ENCODE peak calls at places on chromosomes 6 and 20, in six cellular contexts. Z is choroid plexus epithelial cell, T is astrocyte of the spinal cord, V is cardiac fibroblast, B is mucosa of descending colon, J is foreskin keratinocyte. K is an unnamed sample.

GRCh38 chr20:52226370-52226769 is 34.8 kb upstream of the ZFP64 start:
- DNase-seq in B (no peak), Z (no peak), T (no peak), V (no peak), J (no peak), K (no peak)

GRCh38 chr6:128919412-128919811 is 36.5 kb downstream of the LAMA2 start:
- DNase-seq in B (no peak), V (peak), J (no peak), T (peak), Z (no peak), K (no peak)

GRCh38 chr20:51712501-51713212 is 55.5 kb downstream of the ATP9A start:
- DNase-seq in T (peak), Z (peak), J (peak), B (no peak), V (peak), K (no peak)

GRCh38 chr20:50788868-50789125 is 6.1 kb upstream of the BCAS4 start:
- DNase-seq in V (no peak), Z (peak), J (no peak), B (no peak), T (no peak), K (no peak)

GRCh38 chr6:72720464-72720863 is 98.6 kb downstream of the KCNQ5 start:
- DNase-seq in B (no peak), J (no peak), V (peak), Z (peak), T (no peak), K (no peak)

GRCh38 chr6:6557504-6557839 is 31.0 kb upstream of the LY86 start:
- DNase-seq in V (no peak), B (no peak), J (no peak), Z (no peak), T (no peak), K (no peak)

GRCh38 chr6:139888691-139889122 is 514.3 kb upstream of the CITED2 start:
- DNase-seq in V (no peak), B (no peak), T (no peak), J (no peak), Z (peak), K (no peak)

GRCh38 chr20:8385247-8385646 is 253.2 kb downstream of the PLCB1 start:
- DNase-seq in J (no peak), V (peak), T (peak), Z (peak), B (peak), K (no peak)

GRCh38 chr6:17485181-17485580 is 91.8 kb downstream of the CAP2 start:
- DNase-seq in T (no peak), J (no peak), Z (no peak), V (no peak), B (no peak), K (no peak)

GRCh38 chr6:170128811-170129681 is 161.8 kb downstream of the DLL1 start:
- DNase-seq in V (no peak), T (no peak), J (no peak), B (no peak), Z (no peak), K (no peak)

GRCh38 chr6:31559958-31560696 is 12.0 kb upstream of the LTA start:
- DNase-seq in V (peak), T (peak), J (no peak), Z (peak), B (peak), K (peak)

GRCh38 chr6:97305676-97306075 is 22.7 kb upstream of the MMS22L start:
- DNase-seq in V (no peak), Z (no peak), T (no peak), B (no peak), J (no peak), K (no peak)

GRCh38 chr6:132715204-132715603 is 1.3 kb upstream of the VNN1 start:
- DNase-seq in B (peak), V (peak), Z (peak), J (peak), T (peak), K (no peak)

GRCh38 chr6:367891-368630 is 23.5 kb upstream of the IRF4 start:
- DNase-seq in V (no peak), Z (no peak), J (no peak), T (no peak), B (peak), K (no peak)

GRCh38 chr6:149332602-149333311 is 15.2 kb downstream of the TAB2 start:
- DNase-seq in V (peak), J (no peak), T (peak), Z (peak), B (no peak), K (no peak)

GRCh38 chr6:160767019-160767646 is 65.1 kb downstream of the PLG start:
- DNase-seq in B (peak), J (peak), V (peak), T (peak), Z (peak), K (peak)

GRCh38 chr6:43984442-43985321 is 142.6 kb downstream of the MRPL14 start:
- DNase-seq in J (no peak), B (no peak), Z (no peak), V (no peak), T (no peak), K (no peak)

GRCh38 chr6:1409774-1410465 is 20.5 kb downstream of the FOXF2 start:
- DNase-seq in J (no peak), Z (no peak), B (no peak), V (no peak), T (no peak), K (no peak)

DNA sequence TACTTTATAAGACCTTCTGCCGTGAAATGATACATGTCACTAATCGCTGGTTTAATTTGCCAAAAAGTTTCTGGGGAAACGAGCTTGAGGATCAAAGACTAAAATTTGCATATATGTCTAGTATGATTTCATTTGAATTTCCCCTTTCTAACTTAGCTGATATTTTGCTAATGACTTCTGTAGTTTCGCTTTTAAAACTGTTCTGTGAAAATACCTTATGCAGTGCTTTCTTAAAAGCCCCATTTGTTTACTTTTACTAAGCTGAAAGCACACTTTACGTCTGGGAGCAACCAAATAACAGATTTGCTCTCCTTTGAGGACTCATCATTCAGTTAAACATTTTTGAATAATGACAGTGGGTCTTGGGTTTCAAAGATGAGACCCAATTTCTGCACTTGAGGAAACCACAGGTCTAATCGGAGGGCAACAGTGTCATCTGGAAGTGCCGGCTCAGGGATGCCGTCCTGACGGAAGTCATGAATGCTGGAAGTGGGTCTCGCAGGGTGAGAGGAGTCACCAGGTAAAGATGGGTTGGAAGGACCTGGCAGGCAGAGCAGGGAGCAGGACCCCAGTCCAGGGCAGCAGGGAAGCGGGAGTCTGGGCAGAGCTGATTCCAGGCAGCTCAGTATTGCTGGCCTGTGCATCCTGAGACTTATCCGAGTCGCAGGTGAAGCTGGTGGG is 33.2 kb downstream of the PLEKHG1 start:
- DNase-seq in B (no peak), Z (no peak), T (no peak), J (no peak), V (no peak), K (peak)
- TF ChIP-seq CTCF in B (no peak), Z (no peak), T (no peak), J (no peak), V (no peak), K (no peak)

GRCh38 chr6:113010181-113010580 is 663.1 kb downstream of the RFPL4B start:
- DNase-seq in T (no peak), B (no peak), V (no peak), J (no peak), Z (no peak), K (no peak)

GRCh38 chr6:113009682-113010081 is 662.6 kb downstream of the RFPL4B start:
- DNase-seq in T (peak), Z (peak), B (no peak), J (no peak), V (peak), K (no peak)

GRCh38 chr6:113010590-113010989 is 663.5 kb downstream of the RFPL4B start:
- DNase-seq in T (no peak), B (no peak), J (no peak), V (no peak), Z (no peak), K (no peak)

GRCh38 chr6:113011803-113012202 is 664.7 kb downstream of the RFPL4B start:
- DNase-seq in V (peak), J (no peak), T (peak), Z (peak), B (no peak), K (no peak)

DNA sequence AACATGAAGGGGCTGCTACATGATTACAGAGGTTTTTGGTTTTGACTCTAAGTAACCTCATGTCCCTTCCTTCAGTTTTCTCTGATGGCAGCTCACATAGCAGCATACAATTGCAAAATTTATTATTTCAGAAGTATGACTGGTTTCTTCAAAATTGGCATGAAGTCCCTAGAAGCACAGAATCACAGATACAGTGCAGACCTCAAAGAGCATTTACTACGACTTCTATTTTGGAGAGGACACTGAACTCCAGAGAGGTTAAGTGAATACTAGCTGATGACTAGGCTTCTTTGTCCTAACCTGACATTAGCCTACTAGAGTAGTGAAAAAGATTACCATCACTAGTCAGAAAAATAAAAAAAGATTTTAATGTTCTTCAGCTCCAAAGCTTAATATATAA is 664.3 kb downstream of the RFPL4B start:
- DNase-seq in Z (peak), J (no peak), B (no peak), T (no peak), V (peak), K (no peak)
- TF ChIP-seq CTCF in Z (no peak), J (no peak), B (no peak), T (no peak), V (no peak), K (no peak)

DNA sequence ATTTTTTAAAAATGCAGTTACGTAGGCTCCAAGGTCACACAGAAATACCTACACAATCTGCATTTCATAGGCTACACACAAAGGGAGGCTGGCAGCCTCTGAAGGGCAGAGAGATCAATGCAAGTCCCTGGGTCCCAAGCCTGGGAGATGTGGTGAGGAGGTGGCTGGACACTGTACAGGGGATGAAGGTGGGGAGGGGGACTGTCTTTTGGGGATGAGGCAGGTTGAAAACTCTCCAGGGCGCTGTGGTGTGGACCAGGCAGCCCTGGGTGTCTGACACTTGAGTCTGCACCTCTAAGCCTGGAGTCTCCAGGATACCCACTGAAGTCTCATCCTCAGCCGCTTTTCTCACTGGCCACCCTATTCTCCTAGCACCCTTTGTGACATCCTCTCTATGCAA is 24.5 kb downstream of the TXNDC5 start:
- DNase-seq in J (no peak), B (no peak), V (no peak), T (no peak), Z (no peak), K (no peak)
- TF ChIP-seq CTCF in J (no peak), B (no peak), V (no peak), T (no peak), Z (no peak), K (no peak)

DNA sequence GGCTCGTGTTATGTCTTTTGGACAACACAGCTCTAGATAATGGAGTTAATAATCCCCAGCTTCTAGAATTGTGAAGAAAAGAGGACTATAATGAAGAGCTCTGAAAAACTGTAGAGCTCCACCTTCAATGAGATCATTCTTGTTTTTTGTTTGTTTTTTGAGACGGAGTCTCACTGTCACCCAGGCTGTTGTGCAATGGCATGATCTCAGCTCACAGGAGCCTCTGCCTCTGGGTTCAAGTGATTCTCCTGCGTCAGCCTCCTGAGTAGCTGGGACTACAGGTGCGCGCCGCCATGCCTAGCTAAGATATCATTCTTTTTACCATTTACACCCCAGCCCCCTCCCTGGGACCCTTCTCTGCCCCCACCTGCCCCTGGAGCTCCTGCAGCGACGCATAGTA is 36.6 kb downstream of the ERGIC3 start:
- DNase-seq in B (peak), T (no peak), Z (no peak), V (peak), J (no peak), K (no peak)
- TF ChIP-seq CTCF in B (no peak), T (no peak), Z (no peak), V (no peak), J (no peak), K (no peak)

DNA sequence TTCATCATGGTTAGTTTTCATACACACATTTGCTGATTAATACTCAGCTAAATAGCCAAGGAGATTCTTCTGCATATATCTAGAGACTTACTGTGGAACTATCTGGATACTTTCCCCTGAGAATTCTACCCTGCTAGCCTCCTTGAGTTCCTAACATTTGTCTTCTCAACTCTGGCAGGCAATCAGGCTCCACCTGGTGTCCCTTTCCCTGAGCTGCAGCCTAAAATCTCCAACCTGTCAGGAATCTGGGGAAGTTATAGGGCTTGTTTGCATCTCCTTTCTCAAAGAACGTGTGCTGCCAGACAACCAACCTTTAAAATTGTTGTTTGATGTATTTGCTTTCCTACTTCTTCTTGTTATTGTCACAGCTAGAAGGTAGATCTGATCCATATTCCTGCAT is 73.4 kb downstream of the FUT9 start:
- DNase-seq in Z (no peak), B (no peak), V (no peak), T (no peak), J (no peak), K (no peak)
- TF ChIP-seq CTCF in Z (peak), B (no peak), V (no peak), T (peak), J (peak), K (peak)

GRCh38 chr20:35478804-35479472 is 23.5 kb downstream of the CEP250 start:
- DNase-seq in T (no peak), B (no peak), V (peak), J (no peak), Z (peak), K (no peak)
- TF ChIP-seq CTCF in T (peak), B (no peak), V (peak), J (peak), Z (peak), K (peak)

K was measured in GM10248.